ENCODE peak calls at places on chromosomes 11 and 22, in four cellular contexts. H, W, X and T are unnamed samples.

GRCh38 chr11:14500181-14500651 is 605 bp upstream of the COPB1 start:
- DNase-seq in H (peak), W (peak), X (peak), T (no peak)

GRCh38 chr11:67309661-67310061 is 6.3 kb downstream of the SSH3 start:
- DNase-seq in H (no peak), W (no peak), X (no peak), T (no peak)

GRCh38 chr22:24247011-24247507 is 2.2 kb upstream of the GGT5 start:
- DNase-seq in H (no peak), W (no peak), X (peak), T (no peak)

GRCh38 chr11:7089328-7090251 is 792 bp downstream of the RBMXL2 start:
- DNase-seq in H (no peak), W (no peak), X (peak), T (no peak)

GRCh38 chr11:20561915-20562314 is 37.5 kb upstream of the SLC6A5 start:
- DNase-seq in H (no peak), W (no peak), X (no peak), T (no peak)

GRCh38 chr22:30245181-30245984 is 1.2 kb downstream of the LIF start:
- DNase-seq in H (peak), W (no peak), X (no peak), T (no peak)

GRCh38 chr22:29225422-29226090 is 19.9 kb downstream of the EMID1 start:
- DNase-seq in H (no peak), W (no peak), X (peak), T (no peak)

GRCh38 chr22:33401291-33401690 is 343.1 kb upstream of the SYN3 start:
- DNase-seq in H (no peak), W (no peak), X (no peak), T (no peak)

GRCh38 chr22:23579870-23580585 is at the start of gene IGLL1:
- DNase-seq in H (no peak), W (no peak), X (no peak), T (no peak)

GRCh38 chr11:70569996-70570692 is 171.8 kb downstream of the CTTN start:
- DNase-seq in H (no peak), W (no peak), X (no peak), T (no peak)

GRCh38 chr11:79069504-79069903 is 371.3 kb downstream of the TENM4 start:
- DNase-seq in H (no peak), W (no peak), X (no peak), T (no peak)

GRCh38 chr11:122709042-122709760 is 53.7 kb downstream of the UBASH3B start:
- DNase-seq in H (no peak), W (no peak), X (no peak), T (no peak)

GRCh38 chr22:33888821-33889220 is 31.5 kb downstream of the LARGE1 start:
- DNase-seq in H (no peak), W (no peak), X (no peak), T (no peak)

GRCh38 chr11:61390161-61390560 is 2.2 kb upstream of the TMEM216 start:
- DNase-seq in H (no peak), W (no peak), X (no peak), T (peak)

GRCh38 chr11:93498099-93499040 is 44.8 kb downstream of the SMCO4 start:
- DNase-seq in H (peak), W (no peak), X (no peak), T (no peak)

GRCh38 chr11:8408151-8408930 is 144.7 kb upstream of the LMO1 start:
- DNase-seq in H (no peak), W (no peak), X (no peak), T (no peak)

GRCh38 chr11:9092846-9093778 is 1.7 kb upstream of the SCUBE2 start:
- DNase-seq in H (no peak), W (no peak), X (peak), T (no peak)

GRCh38 chr22:22184277-22184807 is 60.2 kb upstream of the VPREB1 start:
- DNase-seq in H (no peak), W (no peak), X (no peak), T (no peak)

GRCh38 chr22:46596032-46596441 is 24.1 kb upstream of the GRAMD4 start:
- DNase-seq in H (no peak), W (no peak), X (peak), T (no peak)

GRCh38 chr22:47678667-47679287 is 916.3 kb downstream of the TBC1D22A start:
- DNase-seq in H (peak), W (no peak), X (no peak), T (no peak)

GRCh38 chr11:30775123-30775522 is 189.0 kb upstream of the MPPED2 start:
- DNase-seq in H (peak), W (no peak), X (no peak), T (no peak)

GRCh38 chr11:30774451-30774850 is 188.3 kb upstream of the MPPED2 start:
- DNase-seq in H (peak), W (no peak), X (no peak), T (no peak)

GRCh38 chr11:30772908-30773307 is 186.8 kb upstream of the MPPED2 start:
- DNase-seq in H (no peak), W (no peak), X (no peak), T (no peak)
- TF ChIP-seq REST in H (no peak), W (no peak), X (no peak), T (no peak)

GRCh38 chr11:104094576-104094975 is 58.1 kb downstream of the DDI1 start:
- DNase-seq in H (no peak), W (no peak), X (no peak), T (no peak)
- H3K4me3 ChIP-seq in H (no peak), W (no peak), X (no peak), T (no peak)

GRCh38 chr11:62974848-62975522 is 9.8 kb downstream of the SLC22A6 start:
- DNase-seq in H (peak), W (no peak), X (peak), T (no peak)
- TF ChIP-seq CTCF in H (peak), W (peak), X (peak), T (peak)

GRCh38 chr22:39374801-39375200 is 24.8 kb upstream of the TAB1 start:
- DNase-seq in H (no peak), W (no peak), X (no peak), T (no peak)
- TF ChIP-seq REST in H (no peak), W (no peak), X (no peak), T (no peak)

DNA sequence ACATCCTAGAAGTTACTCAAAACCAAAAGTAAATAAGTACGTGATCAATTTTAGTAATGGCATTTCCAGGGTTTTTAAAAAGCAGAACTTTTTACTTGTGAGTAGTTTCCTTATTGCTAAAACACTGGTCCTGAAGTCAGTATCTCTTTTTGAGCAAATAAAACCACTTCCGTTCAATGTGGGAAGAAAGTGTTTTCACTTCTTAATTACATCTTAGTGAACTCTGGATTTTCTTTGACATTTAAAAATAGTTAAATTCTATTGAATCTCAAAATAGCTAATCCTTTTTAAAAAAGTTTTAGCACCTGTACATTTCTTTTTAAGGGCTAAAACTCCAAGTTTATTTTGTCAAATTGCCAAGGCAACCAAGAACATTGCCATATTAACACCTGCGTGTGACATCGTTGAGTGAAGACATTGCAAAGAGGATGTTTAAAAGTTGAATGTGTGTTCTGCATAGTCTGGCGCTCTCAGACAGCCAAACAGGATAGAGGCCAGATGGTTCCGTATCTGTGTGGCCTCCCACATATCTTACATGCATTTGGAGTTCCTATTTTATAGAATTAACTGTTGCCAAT is 17.2 kb upstream of the OR5B21 start:
- DNase-seq in H (no peak), W (no peak), X (no peak), T (peak)
- H3K4me3 ChIP-seq in H (no peak), W (no peak), X (no peak), T (peak)

GRCh38 chr11:99522467-99523173 is 501.9 kb downstream of the CNTN5 start:
- DNase-seq in H (no peak), W (no peak), X (no peak), T (no peak)
- TF ChIP-seq CTCF in H (no peak), W (no peak), X (no peak), T (no peak)

GRCh38 chr22:42326301-42326700 is 55.8 kb upstream of the TCF20 start:
- DNase-seq in H (no peak), W (no peak), X (no peak), T (no peak)
- TF ChIP-seq REST in H (peak), W (peak), X (peak), T (peak)

DNA sequence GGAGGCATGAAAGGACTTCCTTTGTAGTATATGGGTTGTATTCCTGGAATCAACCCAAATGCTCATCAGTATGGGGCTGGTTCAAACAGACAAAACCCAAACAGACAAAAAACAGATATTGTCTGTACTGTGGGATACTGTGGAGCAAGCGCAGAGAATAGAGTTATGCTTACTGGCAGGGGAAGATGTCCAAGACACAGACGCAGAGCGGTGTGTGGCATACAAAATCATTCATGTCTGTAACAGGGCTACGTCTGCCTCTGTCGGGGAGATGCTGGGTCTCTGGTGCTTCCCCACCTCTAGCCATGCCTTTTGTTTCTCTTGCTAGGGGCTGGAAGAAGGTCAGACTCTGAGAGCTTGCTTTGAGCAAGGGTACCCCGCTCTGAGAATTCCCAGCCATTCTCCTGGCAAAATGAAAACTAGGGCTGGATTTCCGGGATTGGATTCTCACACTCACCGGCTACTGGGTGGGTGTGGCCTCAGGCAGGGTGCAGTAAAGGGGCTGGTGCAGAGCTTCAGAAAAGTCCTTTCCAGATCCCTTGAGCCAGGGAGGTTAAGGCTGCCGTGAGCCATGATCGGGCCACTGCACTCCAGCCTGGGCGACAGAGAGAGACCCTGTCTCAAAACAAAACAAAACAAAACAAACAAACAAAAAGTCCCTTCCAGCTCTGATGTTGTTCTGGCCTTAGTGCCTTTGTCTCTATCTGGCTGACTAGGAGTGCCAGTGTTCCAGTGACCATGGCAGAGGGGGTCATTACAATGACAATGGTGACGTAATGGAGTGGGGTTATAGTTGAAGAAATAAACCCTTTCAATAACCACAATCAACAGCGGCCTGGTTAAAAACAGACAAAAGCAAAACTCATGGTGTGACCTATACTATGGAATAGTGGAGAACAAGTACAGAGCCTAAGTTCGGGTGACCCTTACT is 2.9 kb upstream of the ABCC8 start:
- DNase-seq in H (peak), W (no peak), X (peak), T (no peak)
- H3K4me3 ChIP-seq in H (peak), W (no peak), X (peak), T (no peak)

GRCh38 chr11:116077092-116077491 is 572.9 kb upstream of the CADM1 start:
- DNase-seq in H (no peak), W (no peak), X (no peak), T (no peak)
- TF ChIP-seq CTCF in H (no peak), W (no peak), X (no peak), T (no peak)